ENCODE peak calls at places on chromosomes 13 and 19, in five cellular contexts. X is kidney, S is IMR-90, B is cardiac muscle cell, A is hepatocyte. U is an unnamed sample. For H3K4me1, the result is how much of the 10 kb centered on the place peaks cover.

GRCh38 chr13:68304287-68304893 is 1074.3 kb upstream of the PCDH9 start:
- DNase-seq in S (no peak), X (no peak), B (peak), A (peak), U (peak)

GRCh38 chr19:34217952-34218817 is 36.2 kb upstream of the GARRE1 start:
- DNase-seq in B (peak), A (peak), X (no peak), S (peak), U (no peak)

GRCh38 chr19:39448271-39448670 is 2.9 kb downstream of the SUPT5H start:
- DNase-seq in A (no peak), S (peak), X (no peak), B (no peak), U (no peak)

GRCh38 chr13:49517461-49517860 is 21.7 kb downstream of the PHF11 start:
- DNase-seq in S (no peak), X (no peak), B (peak), A (peak), U (peak)

GRCh38 chr19:18428837-18429674 is 8.9 kb downstream of the ISYNA1 start:
- DNase-seq in B (peak), A (peak), X (peak), S (peak), U (peak)

GRCh38 chr13:101655435-101655834 is 203.0 kb downstream of the ITGBL1 start:
- DNase-seq in B (no peak), X (no peak), A (no peak), S (no peak), U (no peak)

GRCh38 chr13:45441633-45442032 is 23.1 kb upstream of the COG3 start:
- DNase-seq in A (no peak), B (peak), X (no peak), S (peak), U (no peak)

GRCh38 chr19:51159656-51160055 is 17.6 kb downstream of the SIGLEC7 start:
- DNase-seq in S (no peak), X (no peak), A (no peak), B (no peak), U (no peak)

GRCh38 chr13:37648604-37649003 is 50.0 kb upstream of the POSTN start:
- DNase-seq in A (no peak), S (peak), X (no peak), B (peak), U (no peak)

GRCh38 chr19:18659281-18660050 is 22.6 kb downstream of the KLHL26 start:
- DNase-seq in B (peak), A (no peak), X (peak), S (no peak), U (no peak)

GRCh38 chr19:3100747-3101730 is 6.9 kb downstream of the GNA11 start:
- DNase-seq in A (no peak), X (peak), B (no peak), S (no peak), U (no peak)

GRCh38 chr19:44571830-44572661 is 41.3 kb upstream of the IGSF23 start:
- DNase-seq in A (no peak), X (no peak), B (no peak), S (no peak), U (no peak)

GRCh38 chr19:12400618-12401502 is at the start of gene ZNF799:
- DNase-seq in B (peak), X (peak), S (peak), A (peak), U (peak)

GRCh38 chr19:28039677-28040381 is 1173.1 kb downstream of the UQCRFS1 start:
- DNase-seq in B (no peak), A (peak), S (no peak), X (no peak), U (no peak)

GRCh38 chr13:90717451-90717936 is 630.0 kb upstream of the MIR17HG start:
- DNase-seq in S (peak), A (peak), B (peak), X (no peak), U (peak)

GRCh38 chr13:103371271-103371670 is 305.1 kb upstream of the SLC10A2 start:
- DNase-seq in X (no peak), B (no peak), S (no peak), A (no peak), U (no peak)

GRCh38 chr13:80477641-80478443 is 136.9 kb upstream of the SPRY2 start:
- DNase-seq in B (no peak), S (no peak), A (peak), X (no peak), U (no peak)

GRCh38 chr13:83333614-83334388 is 548.5 kb downstream of the SLITRK1 start:
- DNase-seq in A (no peak), X (no peak), B (no peak), S (no peak), U (no peak)

GRCh38 chr13:35887028-35887666 is 244.0 kb downstream of the DCLK1 start:
- DNase-seq in A (no peak), S (no peak), X (no peak), B (no peak), U (no peak)

GRCh38 chr13:23889598-23890224 is 511 bp upstream of the MIPEP start:
- DNase-seq in A (no peak), B (no peak), X (no peak), S (no peak), U (peak)

GRCh38 chr13:108322206-108322824 is 52.8 kb downstream of the TNFSF13B start:
- DNase-seq in S (peak), X (no peak), B (peak), A (peak), U (peak)

GRCh38 chr13:36163303-36163702 is 32.1 kb upstream of the DCLK1 start:
- DNase-seq in S (no peak), B (no peak), X (no peak), A (no peak), U (no peak)

GRCh38 chr19:30160996-30161655 is 211.1 kb upstream of the ZNF536 start:
- DNase-seq in S (no peak), A (no peak), X (no peak), B (no peak), U (no peak)

GRCh38 chr13:105272660-105273631 is 1262.5 kb downstream of the EFNB2 start:
- DNase-seq in S (no peak), A (no peak), X (peak), B (no peak), U (peak)

GRCh38 chr19:2552859-2553258 is 76.9 kb downstream of the GADD45B start:
- DNase-seq in S (no peak), A (no peak), X (peak), B (no peak), U (no peak)

GRCh38 chr19:21202865-21203494 is 61.1 kb downstream of the ZNF431 start:
- DNase-seq in B (peak), A (peak), S (peak), X (no peak), U (peak)

GRCh38 chr13:29439601-29440381 is 155.7 kb downstream of the SLC7A1 start:
- DNase-seq in X (no peak), A (no peak), B (no peak), S (no peak), U (no peak)

GRCh38 chr13:98729526-98730057 is 22.9 kb downstream of the SLC15A1 start:
- DNase-seq in A (no peak), B (no peak), X (peak), S (no peak), U (no peak)

GRCh38 chr19:18593367-18594095 is 4.9 kb downstream of the REX1BD start:
- DNase-seq in A (no peak), B (no peak), S (no peak), X (no peak), U (peak)

GRCh38 chr13:51518847-51519246 is 65.4 kb upstream of the WDFY2 start:
- DNase-seq in X (no peak), B (no peak), S (peak), A (no peak), U (no peak)

GRCh38 chr19:50203281-50204080 is at the start of gene MYH14:
- DNase-seq in S (no peak), X (peak), A (peak), B (peak), U (peak)

GRCh38 chr19:30426864-30427263 is 54.7 kb downstream of the ZNF536 start:
- DNase-seq in A (no peak), B (no peak), X (no peak), S (no peak), U (no peak)

GRCh38 chr13:27171244-27171829 is at the start of gene USP12:
- DNase-seq in B (peak), S (peak), A (peak), X (peak), U (no peak)

GRCh38 chr13:39688278-39688677 is 32.8 kb downstream of the COG6 start:
- DNase-seq in B (no peak), X (no peak), A (no peak), S (no peak), U (no peak)

GRCh38 chr19:53034948-53035675 is 9.4 kb upstream of the ERVV-2 start:
- DNase-seq in A (no peak), X (no peak), S (no peak), B (no peak), U (no peak)

GRCh38 chr13:76792680-76793334 is 93.4 kb downstream of the KCTD12 start:
- DNase-seq in A (no peak), B (peak), S (peak), X (no peak), U (no peak)

GRCh38 chr13:100209857-100210580 is 121.1 kb downstream of the PCCA start:
- DNase-seq in B (peak), A (no peak), X (no peak), S (peak), U (no peak)

DNA sequence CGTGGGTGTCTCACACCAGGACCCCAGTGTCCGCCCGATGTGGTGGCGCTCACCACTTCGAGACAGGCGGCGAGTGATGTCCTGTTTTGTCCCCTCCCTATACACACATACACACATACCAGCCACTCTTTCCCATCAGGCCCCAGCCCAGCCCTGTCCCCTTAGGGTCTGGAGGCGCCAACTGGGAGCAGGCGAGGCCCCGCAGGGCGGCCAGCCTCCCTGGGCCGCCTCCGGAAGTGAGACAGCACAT is 38.1 kb upstream of the NANOS3 start:
- DNase-seq in X (peak), A (peak), B (no peak), S (no peak), U (no peak)
- H3K4me1 ChIP-seq in X (under half), A (under half), B (under half), S (under half), U (under half)

DNA sequence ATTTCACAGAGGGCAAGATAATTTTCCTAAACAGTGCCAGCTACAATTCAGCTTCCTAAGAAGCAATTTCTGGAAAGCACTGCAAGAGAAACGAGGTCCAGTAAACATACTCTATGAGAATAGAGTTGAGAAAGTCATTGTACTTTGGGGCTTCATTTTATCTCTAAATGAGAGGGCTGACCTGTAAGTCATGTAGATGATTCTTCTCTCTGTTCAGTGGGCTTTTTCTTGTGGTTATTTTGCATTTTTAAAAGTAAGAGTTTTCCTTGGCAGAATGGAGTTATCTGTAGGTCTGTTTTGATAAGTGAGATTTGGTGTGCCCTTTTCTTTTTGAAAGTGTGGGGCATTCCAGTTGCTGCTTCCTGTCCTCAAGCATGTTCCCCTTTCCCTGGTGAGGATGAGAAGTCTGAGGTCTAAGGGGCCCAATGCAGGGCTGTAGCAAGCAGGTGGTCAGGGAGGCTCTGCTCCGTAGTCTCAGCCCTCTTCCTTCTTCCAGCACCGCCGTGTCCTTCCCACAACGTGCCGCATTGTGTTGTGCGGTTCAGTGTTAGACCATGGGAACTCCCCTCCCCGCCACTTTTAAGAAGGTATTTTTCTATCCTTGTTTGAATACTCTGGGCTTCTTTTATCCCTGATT is 86.3 kb downstream of the ARHGEF7 start:
- DNase-seq in S (no peak), A (no peak), B (no peak), X (no peak), U (no peak)
- H3K4me1 ChIP-seq in S (under half), A (under half), B (under half), X (under half), U (under half)

DNA sequence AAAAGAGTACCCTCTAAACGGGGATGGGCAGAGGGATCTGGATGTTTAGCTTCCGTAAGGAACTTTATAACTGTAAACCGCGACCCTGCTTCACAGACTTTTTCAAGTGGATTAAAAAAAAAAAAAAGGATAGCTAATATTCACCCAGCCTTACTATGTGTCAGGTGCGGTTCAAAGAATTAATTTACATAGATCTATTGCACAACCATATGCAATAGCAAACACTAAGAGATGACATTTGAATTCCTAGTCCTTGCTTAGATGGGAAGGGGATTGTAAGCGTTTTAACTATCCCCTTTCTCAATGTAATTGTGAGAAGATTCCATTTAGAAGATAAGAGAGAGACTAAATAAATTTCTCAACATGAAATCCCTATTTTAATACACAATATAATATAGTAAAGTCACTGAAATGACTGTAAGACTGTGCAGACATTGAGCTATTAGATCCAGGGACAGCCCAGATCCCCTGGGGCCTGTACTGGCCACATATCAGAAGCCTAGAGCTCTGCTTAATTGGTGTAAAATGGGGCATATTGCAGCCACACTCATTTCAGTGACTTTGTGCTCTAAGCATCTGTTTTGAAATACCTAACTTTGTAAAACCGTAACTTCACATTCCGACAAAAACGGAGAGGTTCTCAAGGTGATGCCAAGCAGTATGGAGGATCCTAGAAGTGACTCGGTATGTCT is 13.6 kb downstream of the LATS2 start:
- DNase-seq in X (no peak), S (no peak), B (no peak), A (no peak), U (no peak)
- H3K4me1 ChIP-seq in X (under half), S (under half), B (under half), A (under half), U (under half)

DNA sequence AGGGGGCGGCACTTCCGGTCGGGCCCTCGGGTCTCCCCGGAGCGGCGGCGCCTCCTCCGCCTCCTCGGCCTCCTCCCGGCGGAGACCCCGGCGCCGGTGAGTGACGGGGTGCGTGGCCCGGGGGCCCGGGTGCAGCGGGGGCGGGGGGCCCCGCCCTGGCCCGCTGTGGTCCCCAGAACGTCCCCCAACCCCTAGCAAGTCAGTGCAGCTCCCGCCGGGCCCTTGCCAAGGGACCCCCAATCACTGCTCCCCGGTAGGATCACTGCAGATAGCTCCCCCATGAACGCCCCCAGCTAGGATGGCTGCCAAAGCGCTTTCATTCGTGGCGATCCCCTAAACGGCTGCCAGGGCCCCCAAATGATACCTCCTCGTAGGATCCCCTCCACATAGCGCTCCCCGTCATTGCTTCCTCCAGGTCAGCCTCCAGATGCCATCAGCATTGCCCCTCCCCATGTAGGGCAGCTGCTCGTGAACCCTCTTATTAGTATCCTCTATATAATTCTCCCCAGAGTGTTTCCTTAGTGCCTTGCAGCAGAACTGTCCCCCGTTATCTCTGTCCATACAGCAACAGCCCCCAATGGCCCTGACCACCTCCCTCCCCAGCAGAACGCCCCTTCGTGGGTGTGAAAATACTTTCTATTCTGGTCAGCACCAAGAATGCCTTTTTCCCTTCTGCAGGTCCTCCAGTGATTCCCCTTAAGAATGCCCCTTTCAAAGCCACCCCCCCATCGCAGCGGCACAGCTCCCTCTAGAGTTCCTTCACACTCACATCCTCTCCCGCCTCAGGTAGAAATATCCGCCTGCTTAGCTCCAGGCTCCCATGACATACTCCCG is at the start of gene ZNF865:
- DNase-seq in B (peak), A (peak), S (peak), X (peak), U (peak)
- H3K4me1 ChIP-seq in B (under half), A (under half), S (under half), X (under half), U (under half)

DNA sequence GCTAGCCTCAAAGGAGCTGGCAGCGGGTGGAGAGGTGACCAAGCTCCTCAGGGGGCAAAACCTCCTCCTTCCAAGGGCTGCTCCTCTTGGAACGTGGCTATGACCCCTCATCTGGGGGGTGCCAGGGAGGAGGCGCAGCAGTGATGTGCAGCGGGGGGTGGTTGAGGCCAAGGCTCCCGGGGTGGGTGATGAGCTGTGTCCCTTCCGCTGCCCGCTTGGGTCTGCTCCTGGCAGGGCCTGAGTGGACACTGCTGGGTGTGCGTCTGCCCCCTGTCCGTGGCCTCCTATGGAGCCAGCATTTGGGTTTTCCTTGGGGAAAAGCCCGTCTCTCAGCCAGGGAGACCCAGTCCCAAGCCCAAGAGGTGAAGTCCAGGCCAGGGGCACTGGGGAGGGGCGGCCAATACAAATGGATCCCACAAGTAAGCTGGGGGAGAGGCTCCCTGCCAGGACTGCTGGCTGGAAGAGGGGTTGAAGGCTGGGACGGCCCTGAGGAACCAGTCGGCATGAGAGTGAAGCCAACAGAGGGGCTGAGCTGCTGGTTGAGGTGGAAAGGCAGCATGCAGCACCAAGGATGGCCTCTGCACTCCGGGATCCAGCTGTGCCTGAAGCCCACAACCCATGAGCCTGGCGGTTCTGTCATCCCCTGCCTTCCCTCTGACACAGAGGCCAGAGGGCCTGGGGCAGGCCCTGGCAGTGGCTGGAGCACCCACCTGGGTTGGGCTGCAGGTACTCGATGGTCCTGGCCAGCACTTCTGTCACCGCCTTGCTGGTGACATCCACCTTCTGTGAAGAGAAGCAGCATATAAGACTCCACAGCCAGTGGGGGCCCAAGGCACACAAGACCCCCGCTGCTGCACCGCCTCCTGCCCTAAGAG is 22.7 kb downstream of the MPND start:
- DNase-seq in X (peak), A (no peak), B (no peak), S (no peak), U (no peak)
- H3K4me1 ChIP-seq in X (under half), A (under half), B (under half), S (under half), U (under half)

GRCh38 chr19:45782820-45783785 is 813 bp upstream of the DMPK start:
- DNase-seq in S (peak), B (peak), A (no peak), X (peak), U (no peak)

GRCh38 chr19:45785097-45785496 is 2.8 kb upstream of the DMPK start:
- DNase-seq in A (no peak), S (no peak), B (no peak), X (no peak), U (no peak)

GRCh38 chr19:45785781-45786532 is 3.7 kb upstream of the DMPK start:
- DNase-seq in S (no peak), A (no peak), B (no peak), X (peak), U (no peak)

GRCh38 chr19:45782162-45782623 is at the start of gene DMPK:
- DNase-seq in A (no peak), S (no peak), X (peak), B (no peak), U (no peak)

GRCh38 chr19:45784096-45784495 is 1.8 kb upstream of the DMPK start:
- DNase-seq in B (no peak), A (no peak), X (no peak), S (no peak), U (no peak)
- H3K4me1 ChIP-seq in B (under half), A (under half), X (under half), S (under half), U (under half)